ENCODE peak calls at places on chromosomes 13 and 19, in six cellular contexts. O, U, W, V, L and G are unnamed samples.

GRCh38 chr13:21060063-21060826 is 1.1 kb downstream of the LATS2 start:
- DNase-seq in O (peak), V (no peak), L (peak), U (peak), W (no peak), G (peak)

GRCh38 chr19:39083983-39084731 is at the start of gene ACP7:
- DNase-seq in V (no peak), U (no peak), O (no peak), L (peak), W (no peak), G (no peak)

GRCh38 chr13:51502206-51502651 is 49.4 kb upstream of the INTS6 start:
- DNase-seq in O (no peak), L (no peak), W (no peak), U (no peak), V (no peak), G (no peak)

GRCh38 chr13:48199404-48199991 is 33.5 kb upstream of the ITM2B start:
- DNase-seq in O (no peak), V (no peak), W (no peak), U (no peak), L (no peak), G (no peak)

GRCh38 chr19:17156296-17156946 is 58.7 kb upstream of the USE1 start:
- DNase-seq in O (no peak), U (no peak), V (no peak), L (no peak), W (no peak), G (no peak)

GRCh38 chr19:5503598-5503997 is 48.4 kb downstream of the ZNRF4 start:
- DNase-seq in V (no peak), W (no peak), U (no peak), L (no peak), O (no peak), G (no peak)

GRCh38 chr19:3142292-3142670 is 6.4 kb downstream of the GNA15 start:
- DNase-seq in L (no peak), V (no peak), U (no peak), O (no peak), W (no peak), G (no peak)

GRCh38 chr19:33280351-33280921 is 21.9 kb downstream of the CEBPA start:
- DNase-seq in O (no peak), W (no peak), L (no peak), V (no peak), U (no peak), G (no peak)

GRCh38 chr19:29878973-29879654 is 62.9 kb upstream of the URI1 start:
- DNase-seq in O (no peak), L (no peak), U (no peak), V (no peak), W (no peak), G (no peak)

GRCh38 chr13:84946144-84946543 is 853.1 kb downstream of the SLITRK6 start:
- DNase-seq in O (no peak), U (no peak), L (no peak), V (no peak), W (no peak), G (no peak)

GRCh38 chr19:50851620-50852019 is 3.1 kb upstream of the KLK3 start:
- DNase-seq in L (no peak), W (no peak), U (no peak), V (no peak), O (no peak), G (no peak)

GRCh38 chr13:46803586-46803985 is 6.6 kb upstream of the ESD start:
- DNase-seq in V (no peak), U (no peak), W (no peak), L (no peak), O (no peak), G (no peak)

GRCh38 chr13:31154939-31155338 is 6.8 kb downstream of the HSPH1 start:
- DNase-seq in L (no peak), U (no peak), W (no peak), O (no peak), V (no peak), G (no peak)

GRCh38 chr19:6476155-6476895 is 5.3 kb downstream of the DENND1C start:
- DNase-seq in W (peak), L (peak), V (peak), O (peak), U (peak), G (peak)

GRCh38 chr19:39405930-39406655 is 554 bp upstream of the ZFP36 start:
- DNase-seq in L (peak), U (no peak), O (peak), V (no peak), W (no peak), G (peak)

GRCh38 chr13:24004142-24004541 is 106.8 kb upstream of the C1QTNF9B start:
- DNase-seq in O (no peak), L (no peak), W (no peak), V (no peak), U (no peak), G (no peak)
- H3K4me3 ChIP-seq in O (no peak), L (no peak), W (no peak), V (no peak), U (no peak), G (no peak)

GRCh38 chr13:98252931-98253470 is 75.9 kb upstream of the RNF113B start:
- DNase-seq in O (no peak), W (peak), V (no peak), U (no peak), L (no peak), G (no peak)
- H3K4me3 ChIP-seq in O (no peak), W (no peak), V (no peak), U (no peak), L (no peak), G (no peak)

GRCh38 chr13:24670927-24671326 is 9.3 kb upstream of the ATP12A start:
- DNase-seq in W (no peak), O (peak), U (no peak), L (peak), V (no peak), G (no peak)
- H3K4me3 ChIP-seq in W (no peak), O (no peak), U (no peak), L (no peak), V (no peak), G (no peak)

GRCh38 chr19:18232540-18233223 is 6.4 kb upstream of the PDE4C start:
- DNase-seq in L (no peak), W (no peak), U (no peak), V (no peak), O (no peak), G (no peak)
- H3K4me3 ChIP-seq in L (no peak), W (no peak), U (no peak), V (no peak), O (no peak), G (no peak)

GRCh38 chr13:44140146-44140545 is 233.5 kb upstream of the SERP2 start:
- DNase-seq in V (no peak), L (no peak), U (no peak), O (peak), W (no peak), G (peak)

GRCh38 chr13:44141725-44142539 is 231.7 kb upstream of the SERP2 start:
- DNase-seq in U (peak), O (peak), L (peak), V (peak), W (peak), G (peak)

GRCh38 chr13:44141213-44141724 is 232.4 kb upstream of the SERP2 start:
- DNase-seq in O (peak), L (no peak), V (peak), W (no peak), U (no peak), G (no peak)

GRCh38 chr13:44142540-44142867 is 231.1 kb upstream of the SERP2 start:
- DNase-seq in U (no peak), O (peak), W (no peak), V (no peak), L (no peak), G (no peak)

GRCh38 chr13:44142911-44143665 is 230.5 kb upstream of the SERP2 start:
- DNase-seq in U (no peak), O (no peak), W (no peak), L (no peak), V (no peak), G (no peak)
- H3K4me3 ChIP-seq in U (peak), O (peak), W (no peak), L (no peak), V (no peak), G (peak)

DNA sequence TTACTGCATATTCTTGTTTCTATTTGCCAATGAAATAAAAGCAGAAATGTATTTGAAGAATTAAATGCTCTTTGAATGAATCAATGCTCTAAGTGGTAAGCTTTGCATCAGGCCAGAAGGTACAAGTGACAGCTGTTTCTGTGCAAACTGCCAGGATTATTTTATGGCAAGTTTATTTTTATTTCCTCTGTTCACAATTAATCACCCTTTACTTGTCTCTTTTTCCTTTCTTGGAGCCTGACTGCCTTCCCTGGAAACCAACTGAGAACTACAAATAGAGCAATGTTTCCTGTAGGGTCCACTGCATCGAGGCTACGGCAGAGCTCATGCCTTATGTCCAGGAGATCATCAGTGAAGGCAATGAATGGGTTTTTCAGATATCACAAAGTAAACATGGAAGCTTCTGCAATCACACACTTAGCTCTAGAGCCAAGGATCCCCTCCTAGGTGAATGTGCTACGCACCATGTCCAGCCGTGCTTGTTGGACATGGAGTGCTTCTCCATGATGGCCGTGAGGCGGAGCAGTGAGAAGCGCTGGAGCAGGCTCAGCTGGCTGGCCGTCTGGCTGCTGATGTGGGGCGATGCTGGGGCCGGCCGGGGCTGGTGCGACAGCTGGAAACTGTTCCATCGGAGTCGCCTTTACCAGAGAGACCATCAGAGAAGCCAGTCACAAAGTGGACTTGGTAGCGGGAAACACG is 110.8 kb downstream of the KL start:
- DNase-seq in L (no peak), U (peak), O (no peak), V (no peak), W (no peak), G (no peak)
- H3K4me3 ChIP-seq in L (no peak), U (peak), O (no peak), V (no peak), W (no peak), G (no peak)

GRCh38 chr13:75219479-75220237 is 262.3 kb downstream of the TBC1D4 start:
- DNase-seq in O (peak), W (peak), V (peak), U (peak), L (peak), G (peak)
- H3K4me3 ChIP-seq in O (peak), W (peak), V (no peak), U (peak), L (no peak), G (no peak)